ENCODE peak calls at places on chromosomes 2 and 18, in seven cellular contexts. One of them, this sample, is unnamed.

GRCh38 chr18:31487251-31488015 is 10.5 kb upstream of the DSG2 start:
- DNase-seq in heart left ventricle: no peak
- DNase-seq in body of pancreas: no peak
- DNase-seq in erythroblast: no peak
- DNase-seq in uterus: no peak
- DNase-seq in breast epithelium: no peak
- DNase-seq in esophagus squamous epithelium: no peak
- DNase-seq in this sample: no peak

GRCh38 chr2:66301073-66301766 is 133.7 kb upstream of the MEIS1 start:
- DNase-seq in body of pancreas: no peak
- DNase-seq in breast epithelium: no peak
- DNase-seq in heart left ventricle: peak
- DNase-seq in esophagus squamous epithelium: no peak
- DNase-seq in erythroblast: no peak
- DNase-seq in uterus: peak
- DNase-seq in this sample: no peak

GRCh38 chr2:58906151-58906645 is 665.1 kb upstream of the FANCL start:
- DNase-seq in uterus: no peak
- DNase-seq in erythroblast: no peak
- DNase-seq in heart left ventricle: no peak
- DNase-seq in body of pancreas: no peak
- DNase-seq in breast epithelium: no peak
- DNase-seq in esophagus squamous epithelium: no peak
- DNase-seq in this sample: no peak

GRCh38 chr2:218829868-218830451 is 1.6 kb downstream of the PRKAG3 start:
- DNase-seq in uterus: no peak
- DNase-seq in erythroblast: no peak
- DNase-seq in heart left ventricle: peak
- DNase-seq in breast epithelium: no peak
- DNase-seq in body of pancreas: no peak
- DNase-seq in esophagus squamous epithelium: no peak
- DNase-seq in this sample: no peak

GRCh38 chr2:120888851-120889250 is 153.2 kb downstream of the GLI2 start:
- DNase-seq in body of pancreas: no peak
- DNase-seq in uterus: no peak
- DNase-seq in esophagus squamous epithelium: no peak
- DNase-seq in heart left ventricle: no peak
- DNase-seq in erythroblast: no peak
- DNase-seq in breast epithelium: no peak
- DNase-seq in this sample: no peak

GRCh38 chr2:130798472-130799221 is 38.1 kb upstream of the ARHGEF4 start:
- DNase-seq in heart left ventricle: peak
- DNase-seq in erythroblast: no peak
- DNase-seq in breast epithelium: no peak
- DNase-seq in uterus: peak
- DNase-seq in esophagus squamous epithelium: no peak
- DNase-seq in body of pancreas: no peak
- DNase-seq in this sample: no peak

GRCh38 chr2:109633284-109633961 is 19.3 kb downstream of the SOWAHC start:
- DNase-seq in breast epithelium: no peak
- DNase-seq in esophagus squamous epithelium: no peak
- DNase-seq in body of pancreas: no peak
- DNase-seq in heart left ventricle: no peak
- DNase-seq in erythroblast: no peak
- DNase-seq in uterus: no peak
- DNase-seq in this sample: no peak

GRCh38 chr18:45384137-45384998 is 230.9 kb upstream of the SLC14A2 start:
- DNase-seq in esophagus squamous epithelium: no peak
- DNase-seq in erythroblast: peak
- DNase-seq in heart left ventricle: peak
- DNase-seq in breast epithelium: no peak
- DNase-seq in uterus: peak
- DNase-seq in body of pancreas: peak
- DNase-seq in this sample: peak

GRCh38 chr2:74696758-74697327 is 42.8 kb downstream of the SEMA4F start:
- DNase-seq in body of pancreas: no peak
- DNase-seq in esophagus squamous epithelium: no peak
- DNase-seq in breast epithelium: no peak
- DNase-seq in uterus: no peak
- DNase-seq in erythroblast: no peak
- DNase-seq in heart left ventricle: no peak
- DNase-seq in this sample: no peak

GRCh38 chr2:32858713-32859112 is 88.0 kb upstream of the LTBP1 start:
- DNase-seq in heart left ventricle: no peak
- DNase-seq in erythroblast: no peak
- DNase-seq in body of pancreas: no peak
- DNase-seq in uterus: no peak
- DNase-seq in breast epithelium: no peak
- DNase-seq in esophagus squamous epithelium: no peak
- DNase-seq in this sample: no peak

GRCh38 chr2:104025296-104025695 is 828.6 kb upstream of the POU3F3 start:
- DNase-seq in erythroblast: no peak
- DNase-seq in uterus: no peak
- DNase-seq in esophagus squamous epithelium: no peak
- DNase-seq in body of pancreas: no peak
- DNase-seq in breast epithelium: no peak
- DNase-seq in heart left ventricle: no peak
- DNase-seq in this sample: no peak

GRCh38 chr2:29382486-29382885 is 267.3 kb downstream of the CLIP4 start:
- DNase-seq in body of pancreas: no peak
- DNase-seq in breast epithelium: no peak
- DNase-seq in erythroblast: no peak
- DNase-seq in heart left ventricle: no peak
- DNase-seq in uterus: no peak
- DNase-seq in esophagus squamous epithelium: no peak
- DNase-seq in this sample: no peak

GRCh38 chr2:22904126-22904684 is 480.8 kb upstream of the KLHL29 start:
- DNase-seq in uterus: peak
- DNase-seq in breast epithelium: no peak
- DNase-seq in heart left ventricle: no peak
- DNase-seq in erythroblast: peak
- DNase-seq in body of pancreas: peak
- DNase-seq in esophagus squamous epithelium: no peak
- DNase-seq in this sample: no peak

GRCh38 chr18:79934311-79935097 is 16.9 kb downstream of the SLC66A2 start:
- DNase-seq in body of pancreas: peak
- DNase-seq in heart left ventricle: peak
- DNase-seq in erythroblast: no peak
- DNase-seq in uterus: peak
- DNase-seq in esophagus squamous epithelium: no peak
- DNase-seq in breast epithelium: peak
- DNase-seq in this sample: no peak

GRCh38 chr2:190835303-190835930 is 45.2 kb upstream of the GLS start:
- DNase-seq in esophagus squamous epithelium: no peak
- DNase-seq in breast epithelium: no peak
- DNase-seq in erythroblast: no peak
- DNase-seq in heart left ventricle: peak
- DNase-seq in uterus: peak
- DNase-seq in body of pancreas: no peak
- DNase-seq in this sample: no peak

DNA sequence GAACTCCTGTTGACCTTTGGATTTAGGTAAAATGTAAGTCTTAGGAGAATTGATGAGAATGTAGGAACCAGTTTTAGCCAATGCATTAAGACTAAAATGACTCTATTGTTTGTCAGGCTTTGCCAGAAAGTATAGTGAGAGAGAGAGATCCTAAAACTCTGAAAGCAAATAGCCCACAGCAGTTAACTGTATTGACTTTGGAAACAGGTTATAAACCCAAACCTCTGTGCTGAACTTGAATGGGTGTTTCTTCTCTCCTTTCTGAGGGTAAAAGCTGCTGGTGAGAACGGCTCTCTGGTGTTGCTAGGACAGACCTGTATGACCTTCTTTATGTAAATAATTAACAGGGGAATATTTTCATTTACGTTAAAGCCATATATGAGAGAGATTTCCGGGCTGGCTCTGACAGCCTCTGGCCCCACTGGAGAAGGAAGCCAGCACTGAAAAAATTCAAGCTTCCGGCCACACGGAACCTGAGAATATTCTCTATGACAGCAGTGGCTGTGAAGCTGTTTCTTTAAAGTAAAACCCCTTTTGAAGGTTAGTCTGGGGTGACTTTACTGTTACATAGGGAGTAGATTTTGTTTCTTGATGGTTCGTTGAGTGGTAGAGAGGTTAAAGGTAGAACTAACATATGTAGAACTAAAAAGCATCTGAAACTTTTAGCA is 123.7 kb downstream of the SPTBN1 start:
- DNase-seq in uterus: no peak
- DNase-seq in erythroblast: no peak
- DNase-seq in esophagus squamous epithelium: no peak
- DNase-seq in breast epithelium: no peak
- DNase-seq in body of pancreas: peak
- DNase-seq in heart left ventricle: no peak
- DNase-seq in this sample: peak
- TF ChIP-seq POLR2A in uterus: no peak
- TF ChIP-seq POLR2A in erythroblast: no peak
- TF ChIP-seq POLR2A in esophagus squamous epithelium: no peak
- TF ChIP-seq POLR2A in breast epithelium: no peak
- TF ChIP-seq POLR2A in body of pancreas: peak
- TF ChIP-seq POLR2A in heart left ventricle: no peak
- TF ChIP-seq POLR2A in this sample: no peak

GRCh38 chr2:106272202-106272807 is 78.2 kb upstream of the UXS1 start:
- DNase-seq in body of pancreas: peak
- DNase-seq in erythroblast: no peak
- DNase-seq in uterus: no peak
- DNase-seq in heart left ventricle: no peak
- DNase-seq in esophagus squamous epithelium: no peak
- DNase-seq in breast epithelium: no peak
- DNase-seq in this sample: no peak
- TF ChIP-seq POLR2A in body of pancreas: no peak
- TF ChIP-seq POLR2A in erythroblast: no peak
- TF ChIP-seq POLR2A in uterus: no peak
- TF ChIP-seq POLR2A in heart left ventricle: no peak
- TF ChIP-seq POLR2A in esophagus squamous epithelium: no peak
- TF ChIP-seq POLR2A in breast epithelium: no peak
- TF ChIP-seq POLR2A in this sample: no peak

DNA sequence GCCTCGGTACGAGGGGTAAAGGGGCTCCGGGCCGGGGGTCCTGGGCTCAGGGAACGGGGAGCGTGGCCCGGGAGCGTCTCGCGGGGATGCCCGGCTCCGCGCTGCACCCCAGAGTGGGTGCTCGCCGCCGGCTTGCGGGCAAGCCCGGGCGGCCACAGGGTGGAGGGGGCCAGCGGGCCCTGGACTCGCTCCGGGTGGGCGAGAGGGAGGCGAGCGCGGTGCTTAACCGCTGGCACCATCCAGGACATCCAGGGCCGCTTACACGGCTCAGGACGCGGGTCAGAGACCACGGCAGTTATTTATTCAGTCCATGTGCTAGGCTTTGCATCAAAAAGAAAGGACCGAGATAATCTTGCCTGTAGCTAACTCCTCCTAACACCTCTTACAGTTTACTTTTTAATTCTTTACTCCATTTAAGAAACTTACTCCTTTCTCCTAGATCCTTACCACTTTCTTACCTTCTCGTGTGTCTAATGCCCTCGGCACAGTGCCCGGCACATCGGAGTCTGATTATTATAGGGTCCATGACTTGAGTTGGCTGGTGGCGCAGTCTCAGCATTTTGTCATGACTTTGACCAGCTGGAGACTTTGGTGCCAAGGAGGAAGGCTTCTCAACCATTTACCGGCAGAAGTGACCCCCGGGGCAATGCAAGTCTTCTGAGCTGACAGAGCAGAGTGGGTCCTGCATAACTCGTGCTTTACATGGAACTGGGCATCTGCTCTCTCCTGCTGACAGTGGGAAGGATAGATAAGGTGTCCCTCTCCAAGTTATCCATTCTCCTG is 427 bp downstream of the ANXA4 start:
- DNase-seq in esophagus squamous epithelium: no peak
- DNase-seq in erythroblast: peak
- DNase-seq in breast epithelium: no peak
- DNase-seq in body of pancreas: no peak
- DNase-seq in heart left ventricle: no peak
- DNase-seq in uterus: no peak
- DNase-seq in this sample: peak
- TF ChIP-seq POLR2A in esophagus squamous epithelium: peak
- TF ChIP-seq POLR2A in erythroblast: no peak
- TF ChIP-seq POLR2A in breast epithelium: no peak
- TF ChIP-seq POLR2A in body of pancreas: peak
- TF ChIP-seq POLR2A in heart left ventricle: no peak
- TF ChIP-seq POLR2A in uterus: peak
- TF ChIP-seq POLR2A in this sample: no peak

GRCh38 chr18:74291771-74292540 is at the start of gene CYB5A:
- DNase-seq in breast epithelium: peak
- DNase-seq in body of pancreas: peak
- DNase-seq in heart left ventricle: peak
- DNase-seq in uterus: peak
- DNase-seq in erythroblast: peak
- DNase-seq in esophagus squamous epithelium: peak
- DNase-seq in this sample: peak
- TF ChIP-seq POLR2A in breast epithelium: no peak
- TF ChIP-seq POLR2A in body of pancreas: peak
- TF ChIP-seq POLR2A in heart left ventricle: peak
- TF ChIP-seq POLR2A in uterus: peak
- TF ChIP-seq POLR2A in erythroblast: peak
- TF ChIP-seq POLR2A in esophagus squamous epithelium: peak
- TF ChIP-seq POLR2A in this sample: peak